ENCODE peak calls at places on chromosomes 12 and 14, in seven cellular contexts. One of them, this sample, is unnamed.

GRCh38 chr14:22487401-22487800 is 101.6 kb downstream of the DAD1 start:
- DNase-seq in K562: no peak
- DNase-seq in HCT116: no peak
- DNase-seq in HepG2: no peak
- DNase-seq in A549: no peak
- DNase-seq in IMR-90: no peak
- DNase-seq in H1: no peak
- DNase-seq in this sample: no peak

GRCh38 chr14:61511558-61511924 is 183.8 kb upstream of the HIF1A start:
- DNase-seq in HCT116: no peak
- DNase-seq in K562: no peak
- DNase-seq in H1: no peak
- DNase-seq in IMR-90: no peak
- DNase-seq in A549: no peak
- DNase-seq in HepG2: no peak
- DNase-seq in this sample: no peak

GRCh38 chr12:93336344-93336743 is 41.4 kb upstream of the NUDT4 start:
- DNase-seq in H1: no peak
- DNase-seq in HCT116: no peak
- DNase-seq in A549: no peak
- DNase-seq in K562: no peak
- DNase-seq in HepG2: peak
- DNase-seq in IMR-90: peak
- DNase-seq in this sample: no peak

GRCh38 chr12:94763461-94763860 is 113.1 kb upstream of the TMCC3 start:
- DNase-seq in HCT116: no peak
- DNase-seq in IMR-90: no peak
- DNase-seq in HepG2: no peak
- DNase-seq in K562: no peak
- DNase-seq in H1: no peak
- DNase-seq in A549: no peak
- DNase-seq in this sample: no peak

GRCh38 chr12:63967358-63967757 is 122.9 kb downstream of the SRGAP1 start:
- DNase-seq in K562: no peak
- DNase-seq in HepG2: no peak
- DNase-seq in HCT116: peak
- DNase-seq in A549: no peak
- DNase-seq in H1: no peak
- DNase-seq in IMR-90: peak
- DNase-seq in this sample: no peak

GRCh38 chr12:54204316-54204715 is 15.5 kb upstream of the SMUG1 start:
- DNase-seq in H1: no peak
- DNase-seq in A549: no peak
- DNase-seq in HepG2: no peak
- DNase-seq in IMR-90: no peak
- DNase-seq in K562: no peak
- DNase-seq in HCT116: no peak
- DNase-seq in this sample: no peak

GRCh38 chr12:79056775-79057174 is 192.2 kb downstream of the SYT1 start:
- DNase-seq in H1: no peak
- DNase-seq in HepG2: no peak
- DNase-seq in A549: no peak
- DNase-seq in IMR-90: peak
- DNase-seq in K562: no peak
- DNase-seq in HCT116: no peak
- DNase-seq in this sample: no peak

GRCh38 chr12:118061011-118061875 is at the start of gene WSB2:
- DNase-seq in IMR-90: peak
- DNase-seq in K562: peak
- DNase-seq in H1: no peak
- DNase-seq in HCT116: no peak
- DNase-seq in HepG2: no peak
- DNase-seq in A549: peak
- DNase-seq in this sample: no peak

GRCh38 chr14:58730793-58731464 is 93.2 kb downstream of the DACT1 start:
- DNase-seq in K562: no peak
- DNase-seq in HCT116: no peak
- DNase-seq in IMR-90: no peak
- DNase-seq in A549: no peak
- DNase-seq in H1: no peak
- DNase-seq in HepG2: no peak
- DNase-seq in this sample: no peak

GRCh38 chr14:51776102-51776894 is 84.1 kb upstream of the GNG2 start:
- DNase-seq in A549: peak
- DNase-seq in K562: peak
- DNase-seq in HepG2: peak
- DNase-seq in IMR-90: peak
- DNase-seq in HCT116: peak
- DNase-seq in H1: peak
- DNase-seq in this sample: no peak

GRCh38 chr14:90743826-90744225 is 72.4 kb downstream of the TTC7B start:
- DNase-seq in IMR-90: no peak
- DNase-seq in A549: no peak
- DNase-seq in H1: no peak
- DNase-seq in K562: no peak
- DNase-seq in HCT116: no peak
- DNase-seq in HepG2: no peak
- DNase-seq in this sample: no peak

DNA sequence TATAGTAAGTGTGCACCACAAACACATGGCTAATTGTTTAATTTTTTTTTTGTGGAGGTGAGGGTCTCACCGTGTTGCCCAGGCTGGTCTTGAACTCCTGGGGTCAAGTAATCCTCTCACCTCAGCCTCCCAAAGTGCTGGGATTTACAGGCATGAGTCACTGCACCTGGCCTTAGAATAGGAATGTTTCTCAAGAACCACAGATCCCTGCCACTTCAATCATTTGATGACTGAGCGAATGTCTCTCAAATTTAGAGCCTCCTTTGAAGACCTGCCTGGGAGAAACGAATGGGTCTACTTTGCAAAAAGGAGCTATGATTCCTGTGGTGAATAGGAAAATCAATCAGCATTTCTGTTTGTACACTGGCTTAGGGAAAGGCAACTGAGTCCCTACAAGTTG is 33.5 kb upstream of the CHST11 start:
- DNase-seq in HepG2: no peak
- DNase-seq in HCT116: peak
- DNase-seq in H1: no peak
- DNase-seq in K562: no peak
- DNase-seq in A549: no peak
- DNase-seq in IMR-90: no peak
- DNase-seq in this sample: no peak
- TF ChIP-seq CEBPB in HepG2: no peak
- TF ChIP-seq CEBPB in HCT116: peak
- TF ChIP-seq CEBPB in H1: no peak
- TF ChIP-seq CEBPB in K562: no peak
- TF ChIP-seq CEBPB in A549: no peak
- TF ChIP-seq CEBPB in IMR-90: no peak
- TF ChIP-seq CEBPB in this sample: no peak

GRCh38 chr12:55495490-55495889 is 3.3 kb downstream of the OR6C68 start:
- DNase-seq in H1: no peak
- DNase-seq in IMR-90: no peak
- DNase-seq in HepG2: no peak
- DNase-seq in A549: no peak
- DNase-seq in K562: no peak
- DNase-seq in HCT116: no peak
- DNase-seq in this sample: no peak
- TF ChIP-seq CEBPB in H1: no peak
- TF ChIP-seq CEBPB in IMR-90: no peak
- TF ChIP-seq CEBPB in HepG2: no peak
- TF ChIP-seq CEBPB in A549: no peak
- TF ChIP-seq CEBPB in K562: no peak
- TF ChIP-seq CEBPB in HCT116: no peak
- TF ChIP-seq CEBPB in this sample: no peak

DNA sequence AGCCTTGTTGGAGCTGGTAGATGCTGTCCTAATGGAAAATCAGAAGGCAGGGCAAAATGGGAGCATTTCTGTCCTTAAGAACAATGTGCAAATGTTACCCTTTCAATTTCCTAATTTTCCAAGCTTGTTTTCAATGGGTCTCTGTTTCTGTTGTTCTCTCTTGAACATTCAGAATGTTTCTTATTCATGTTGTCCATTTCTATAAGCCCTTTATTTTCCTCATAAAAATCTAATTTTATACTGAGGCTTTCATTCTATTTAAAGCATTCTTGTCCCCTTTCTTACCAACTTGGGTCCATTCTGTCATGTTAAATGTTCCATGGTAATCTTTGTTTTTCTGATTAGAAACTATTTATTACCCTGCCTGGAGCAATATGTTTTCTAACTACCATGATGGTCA is 125.0 kb downstream of the PRIMA1 start:
- DNase-seq in A549: no peak
- DNase-seq in H1: no peak
- DNase-seq in IMR-90: no peak
- DNase-seq in HepG2: no peak
- DNase-seq in K562: no peak
- DNase-seq in HCT116: no peak
- DNase-seq in this sample: no peak
- TF ChIP-seq CEBPB in A549: no peak
- TF ChIP-seq CEBPB in H1: no peak
- TF ChIP-seq CEBPB in IMR-90: no peak
- TF ChIP-seq CEBPB in HepG2: no peak
- TF ChIP-seq CEBPB in K562: no peak
- TF ChIP-seq CEBPB in HCT116: no peak
- TF ChIP-seq CEBPB in this sample: no peak

GRCh38 chr12:47079894-47080724 is at the start of gene AMIGO2:
- DNase-seq in IMR-90: peak
- DNase-seq in HCT116: no peak
- DNase-seq in K562: peak
- DNase-seq in A549: peak
- DNase-seq in H1: no peak
- DNase-seq in HepG2: no peak
- DNase-seq in this sample: no peak
- TF ChIP-seq CEBPB in IMR-90: no peak
- TF ChIP-seq CEBPB in HCT116: no peak
- TF ChIP-seq CEBPB in K562: no peak
- TF ChIP-seq CEBPB in A549: no peak
- TF ChIP-seq CEBPB in H1: no peak
- TF ChIP-seq CEBPB in HepG2: no peak
- TF ChIP-seq CEBPB in this sample: no peak

GRCh38 chr14:95886366-95886765 is 9.7 kb downstream of the TUNAR start:
- DNase-seq in H1: no peak
- DNase-seq in A549: no peak
- DNase-seq in K562: no peak
- DNase-seq in HCT116: no peak
- DNase-seq in HepG2: no peak
- DNase-seq in IMR-90: no peak
- DNase-seq in this sample: no peak

GRCh38 chr14:95887351-95887750 is 10.7 kb downstream of the TUNAR start:
- DNase-seq in A549: no peak
- DNase-seq in IMR-90: no peak
- DNase-seq in H1: no peak
- DNase-seq in HCT116: no peak
- DNase-seq in HepG2: no peak
- DNase-seq in K562: no peak
- DNase-seq in this sample: no peak

GRCh38 chr14:95892142-95892541 is 15.5 kb downstream of the TUNAR start:
- DNase-seq in IMR-90: no peak
- DNase-seq in K562: no peak
- DNase-seq in A549: no peak
- DNase-seq in HCT116: no peak
- DNase-seq in HepG2: no peak
- DNase-seq in H1: no peak
- DNase-seq in this sample: no peak

GRCh38 chr14:95891742-95892141 is 15.1 kb downstream of the TUNAR start:
- DNase-seq in IMR-90: peak
- DNase-seq in H1: no peak
- DNase-seq in HCT116: peak
- DNase-seq in HepG2: no peak
- DNase-seq in K562: no peak
- DNase-seq in A549: peak
- DNase-seq in this sample: no peak

GRCh38 chr14:95889236-95889979 is 12.8 kb downstream of the TUNAR start:
- DNase-seq in A549: no peak
- DNase-seq in H1: no peak
- DNase-seq in K562: no peak
- DNase-seq in HepG2: no peak
- DNase-seq in IMR-90: no peak
- DNase-seq in HCT116: no peak
- DNase-seq in this sample: peak
- TF ChIP-seq CEBPB in A549: no peak
- TF ChIP-seq CEBPB in H1: no peak
- TF ChIP-seq CEBPB in K562: no peak
- TF ChIP-seq CEBPB in HepG2: no peak
- TF ChIP-seq CEBPB in IMR-90: no peak
- TF ChIP-seq CEBPB in HCT116: no peak
- TF ChIP-seq CEBPB in this sample: no peak

GRCh38 chr12:47270782-47271664 is 191.3 kb upstream of the AMIGO2 start:
- DNase-seq in IMR-90: peak
- DNase-seq in HepG2: no peak
- DNase-seq in HCT116: peak
- DNase-seq in H1: no peak
- DNase-seq in A549: peak
- DNase-seq in K562: no peak
- DNase-seq in this sample: no peak
- TF ChIP-seq CEBPB in IMR-90: peak
- TF ChIP-seq CEBPB in HepG2: no peak
- TF ChIP-seq CEBPB in HCT116: peak
- TF ChIP-seq CEBPB in H1: no peak
- TF ChIP-seq CEBPB in A549: peak
- TF ChIP-seq CEBPB in K562: no peak
- TF ChIP-seq CEBPB in this sample: no peak